ENCODE peak calls at places on chromosomes 12 and 14, in four cellular contexts. P, D, M and L are unnamed samples.

GRCh38 chr12:63151061-63151897 is at the start of gene AVPR1A:
- DNase-seq in P (peak; percentile 29), M (no peak), D (no peak), L (no peak)

GRCh38 chr14:73879027-73879426 is 7.6 kb upstream of the ZNF410 start:
- DNase-seq in D (no peak), P (no peak), M (no peak), L (no peak)

GRCh38 chr14:89245802-89246201 is 171.2 kb downstream of the FOXN3 start:
- DNase-seq in D (no peak), M (no peak), P (no peak), L (no peak)

GRCh38 chr12:75738486-75738885 is 227.1 kb upstream of the KRR1 start:
- DNase-seq in D (no peak), P (no peak), M (no peak), L (no peak)

GRCh38 chr14:44108601-44109000 is 398.5 kb downstream of the FSCB start:
- DNase-seq in P (no peak), M (no peak), D (no peak), L (no peak)

GRCh38 chr12:124679533-124680371 is 112.3 kb upstream of the NCOR2 start:
- DNase-seq in M (no peak), D (peak; percentile 77), P (peak; percentile 67), L (no peak)

GRCh38 chr12:116319316-116319715 is 41.8 kb upstream of the MED13L start:
- DNase-seq in D (no peak), P (no peak), M (peak; percentile 72), L (no peak)

GRCh38 chr12:116515674-116516073 is 43.5 kb upstream of the MAP1LC3B2 start:
- DNase-seq in M (no peak), P (no peak), D (no peak), L (no peak)

GRCh38 chr12:54689984-54690383 is 41.8 kb upstream of the DCD start:
- DNase-seq in M (no peak), D (no peak), P (no peak), L (no peak)